ENCODE peak calls at places on chromosomes 7 and 10, in five cellular contexts. One of them, this sample, is unnamed.

GRCh38 chr10:30812018-30812851 is 182.7 kb upstream of the LYZL2 start:
- DNase-seq in prostate gland: peak
- DNase-seq in RCC 7860: peak
- DNase-seq in endothelial cell: no peak
- DNase-seq in Caki2: no peak
- DNase-seq in this sample: no peak

GRCh38 chr7:153065021-153065420 is 305.5 kb downstream of the ACTR3B start:
- DNase-seq in prostate gland: no peak
- DNase-seq in RCC 7860: no peak
- DNase-seq in endothelial cell: no peak
- DNase-seq in Caki2: no peak
- DNase-seq in this sample: no peak

GRCh38 chr10:92839191-92840085 is 8.9 kb upstream of the EXOC6 start:
- DNase-seq in prostate gland: no peak
- DNase-seq in RCC 7860: no peak
- DNase-seq in endothelial cell: peak
- DNase-seq in Caki2: no peak
- DNase-seq in this sample: peak

GRCh38 chr7:6057316-6058128 is 26.3 kb downstream of the ANKRD61 start:
- DNase-seq in prostate gland: no peak
- DNase-seq in RCC 7860: no peak
- DNase-seq in endothelial cell: no peak
- DNase-seq in Caki2: peak
- DNase-seq in this sample: no peak

GRCh38 chr7:125681508-125681907 is 751.9 kb upstream of the POT1 start:
- DNase-seq in prostate gland: no peak
- DNase-seq in RCC 7860: no peak
- DNase-seq in endothelial cell: no peak
- DNase-seq in Caki2: no peak
- DNase-seq in this sample: no peak

GRCh38 chr10:101244321-101245050 is 15.2 kb upstream of the LBX1 start:
- DNase-seq in prostate gland: no peak
- DNase-seq in RCC 7860: no peak
- DNase-seq in endothelial cell: no peak
- DNase-seq in Caki2: peak
- DNase-seq in this sample: no peak

GRCh38 chr7:106952658-106953231 is 87.7 kb downstream of the PIK3CG start:
- DNase-seq in prostate gland: no peak
- DNase-seq in RCC 7860: no peak
- DNase-seq in endothelial cell: no peak
- DNase-seq in Caki2: no peak
- DNase-seq in this sample: no peak

GRCh38 chr7:139931190-139932007 is 102.3 kb downstream of the TBXAS1 start:
- DNase-seq in prostate gland: no peak
- DNase-seq in RCC 7860: no peak
- DNase-seq in endothelial cell: no peak
- DNase-seq in Caki2: no peak
- DNase-seq in this sample: no peak

GRCh38 chr7:132275811-132276210 is 300.5 kb downstream of the PLXNA4 start:
- DNase-seq in prostate gland: no peak
- DNase-seq in RCC 7860: no peak
- DNase-seq in endothelial cell: no peak
- DNase-seq in Caki2: no peak
- DNase-seq in this sample: peak

GRCh38 chr7:29208410-29209250 is 14.1 kb downstream of the CHN2 start:
- DNase-seq in prostate gland: no peak
- DNase-seq in RCC 7860: no peak
- DNase-seq in endothelial cell: no peak
- DNase-seq in Caki2: no peak
- DNase-seq in this sample: no peak

GRCh38 chr10:73096041-73096451 is 620 bp downstream of the P4HA1 start:
- DNase-seq in prostate gland: peak
- DNase-seq in RCC 7860: peak
- DNase-seq in endothelial cell: peak
- DNase-seq in Caki2: peak
- DNase-seq in this sample: peak

GRCh38 chr7:152884321-152884720 is 124.8 kb downstream of the ACTR3B start:
- DNase-seq in prostate gland: no peak
- DNase-seq in RCC 7860: no peak
- DNase-seq in endothelial cell: no peak
- DNase-seq in Caki2: no peak
- DNase-seq in this sample: no peak

GRCh38 chr10:95220539-95220938 is 26.5 kb downstream of the ACSM6 start:
- DNase-seq in prostate gland: no peak
- DNase-seq in RCC 7860: no peak
- DNase-seq in endothelial cell: no peak
- DNase-seq in Caki2: no peak
- DNase-seq in this sample: no peak

GRCh38 chr10:114258274-114258840 is 19.3 kb downstream of the VWA2 start:
- DNase-seq in prostate gland: no peak
- DNase-seq in RCC 7860: no peak
- DNase-seq in endothelial cell: no peak
- DNase-seq in Caki2: no peak
- DNase-seq in this sample: no peak

GRCh38 chr10:112755446-112756117 is 194.5 kb upstream of the TCF7L2 start:
- DNase-seq in prostate gland: peak
- DNase-seq in RCC 7860: no peak
- DNase-seq in endothelial cell: no peak
- DNase-seq in Caki2: no peak
- DNase-seq in this sample: no peak

GRCh38 chr10:7857259-7857658 is 39.0 kb downstream of the TAF3 start:
- DNase-seq in prostate gland: no peak
- DNase-seq in RCC 7860: no peak
- DNase-seq in endothelial cell: no peak
- DNase-seq in Caki2: no peak
- DNase-seq in this sample: no peak

GRCh38 chr10:75353183-75353582 is 48.4 kb downstream of the ZNF503 start:
- DNase-seq in prostate gland: no peak
- DNase-seq in RCC 7860: no peak
- DNase-seq in endothelial cell: no peak
- DNase-seq in Caki2: no peak
- DNase-seq in this sample: no peak

GRCh38 chr7:121515651-121516401 is 119.7 kb upstream of the FAM3C start:
- DNase-seq in prostate gland: no peak
- DNase-seq in RCC 7860: peak
- DNase-seq in endothelial cell: no peak
- DNase-seq in Caki2: no peak
- DNase-seq in this sample: no peak

GRCh38 chr7:41573017-41573416 is 129.9 kb downstream of the INHBA start:
- DNase-seq in prostate gland: no peak
- DNase-seq in RCC 7860: peak
- DNase-seq in endothelial cell: no peak
- DNase-seq in Caki2: peak
- DNase-seq in this sample: no peak

GRCh38 chr7:14191686-14192098 is 202.2 kb upstream of the ETV1 start:
- DNase-seq in prostate gland: no peak
- DNase-seq in RCC 7860: peak
- DNase-seq in endothelial cell: no peak
- DNase-seq in Caki2: no peak
- DNase-seq in this sample: no peak

GRCh38 chr7:107725138-107725740 is 18.7 kb upstream of the CBLL1 start:
- DNase-seq in prostate gland: peak
- DNase-seq in RCC 7860: peak
- DNase-seq in endothelial cell: peak
- DNase-seq in Caki2: peak
- DNase-seq in this sample: peak

GRCh38 chr10:125159486-125159931 is 854 bp downstream of the CTBP2 start:
- DNase-seq in prostate gland: no peak
- DNase-seq in RCC 7860: no peak
- DNase-seq in endothelial cell: peak
- DNase-seq in Caki2: no peak
- DNase-seq in this sample: no peak

GRCh38 chr10:71081229-71081560 is 131.2 kb upstream of the UNC5B start:
- DNase-seq in prostate gland: no peak
- DNase-seq in RCC 7860: no peak
- DNase-seq in endothelial cell: no peak
- DNase-seq in Caki2: no peak
- DNase-seq in this sample: no peak

GRCh38 chr7:100914208-100914878 is 18.7 kb upstream of the ACHE start:
- DNase-seq in prostate gland: no peak
- DNase-seq in RCC 7860: no peak
- DNase-seq in endothelial cell: no peak
- DNase-seq in Caki2: no peak
- DNase-seq in this sample: no peak

GRCh38 chr7:121531175-121532070 is 135.3 kb upstream of the FAM3C start:
- DNase-seq in prostate gland: no peak
- DNase-seq in RCC 7860: peak
- DNase-seq in endothelial cell: no peak
- DNase-seq in Caki2: no peak
- DNase-seq in this sample: no peak

GRCh38 chr10:17216217-17216900 is 11.7 kb upstream of the VIM start:
- DNase-seq in prostate gland: no peak
- DNase-seq in RCC 7860: peak
- DNase-seq in endothelial cell: no peak
- DNase-seq in Caki2: peak
- DNase-seq in this sample: no peak

GRCh38 chr7:41466760-41467384 is 236.0 kb downstream of the INHBA start:
- DNase-seq in prostate gland: no peak
- DNase-seq in RCC 7860: no peak
- DNase-seq in endothelial cell: no peak
- DNase-seq in Caki2: no peak
- DNase-seq in this sample: no peak

GRCh38 chr7:134669845-134670373 is 23.3 kb downstream of the BPGM start:
- DNase-seq in prostate gland: peak
- DNase-seq in RCC 7860: peak
- DNase-seq in endothelial cell: peak
- DNase-seq in Caki2: peak
- DNase-seq in this sample: no peak

GRCh38 chr10:58775960-58776574 is 263.4 kb downstream of the BICC1 start:
- DNase-seq in prostate gland: no peak
- DNase-seq in RCC 7860: peak
- DNase-seq in endothelial cell: no peak
- DNase-seq in Caki2: no peak
- DNase-seq in this sample: no peak

GRCh38 chr10:82660205-82660604 is 785.2 kb downstream of the NRG3 start:
- DNase-seq in prostate gland: no peak
- DNase-seq in RCC 7860: no peak
- DNase-seq in endothelial cell: no peak
- DNase-seq in Caki2: peak
- DNase-seq in this sample: no peak